ENCODE peak calls at places on chromosomes 12 and 14, in six cellular contexts. M, V, F, E, U and T are unnamed samples.

GRCh38 chr12:34371050-34371449 is 348.8 kb downstream of the ALG10 start:
- DNase-seq in M (no peak), V (no peak), F (no peak), E (no peak), U (no peak), T (no peak)

GRCh38 chr14:60684203-60684602 is 34.9 kb upstream of the SIX1 start:
- DNase-seq in M (no peak), V (no peak), F (no peak), E (no peak), U (no peak), T (no peak)

GRCh38 chr12:43964966-43965365 is 129.1 kb downstream of the TMEM117 start:
- DNase-seq in M (no peak), V (no peak), F (no peak), E (no peak), U (no peak), T (no peak)

GRCh38 chr14:69877492-69877891 is 1.7 kb upstream of the SMOC1 start:
- DNase-seq in M (no peak), V (peak; percentile 66), F (no peak), E (no peak), U (no peak), T (no peak)

GRCh38 chr14:94769413-94770250 is at the start of gene GSC:
- DNase-seq in M (peak; percentile 26), V (peak; percentile 34), F (no peak), E (no peak), U (peak; percentile 14), T (peak; percentile 10)

GRCh38 chr12:60489071-60489470 is 893.2 kb downstream of the SLC16A7 start:
- DNase-seq in M (no peak), V (no peak), F (no peak), E (no peak), U (peak; percentile 4), T (no peak)

GRCh38 chr12:54629925-54630324 is 4.8 kb downstream of the LACRT start:
- DNase-seq in M (no peak), V (no peak), F (no peak), E (no peak), U (no peak), T (no peak)

GRCh38 chr12:12903642-12904609 is 12.6 kb downstream of the GPRC5A start:
- DNase-seq in M (no peak), V (no peak), F (no peak), E (no peak), U (no peak), T (no peak)

GRCh38 chr12:63151898-63152700 is 1.1 kb upstream of the AVPR1A start:
- DNase-seq in M (peak; percentile 20), V (peak; percentile 34), F (no peak), E (peak; percentile 14), U (peak; percentile 22), T (peak; percentile 13)

GRCh38 chr14:54669759-54670630 is 103.1 kb downstream of the SAMD4A start:
- DNase-seq in M (no peak), V (no peak), F (no peak), E (no peak), U (peak; percentile 76), T (no peak)

GRCh38 chr12:124940393-124941169 is 26.1 kb upstream of the UBC start:
- DNase-seq in M (peak; percentile 91), V (no peak), F (peak; percentile 91), E (no peak), U (peak; percentile 92), T (peak; percentile 79)

GRCh38 chr14:95200404-95200803 is 43.1 kb upstream of the DICER1 start:
- DNase-seq in M (no peak), V (no peak), F (peak; percentile 83), E (no peak), U (no peak), T (no peak)

GRCh38 chr14:69547701-69548348 is 26.8 kb downstream of the CCDC177 start:
- DNase-seq in M (no peak), V (no peak), F (no peak), E (peak; percentile 62), U (no peak), T (no peak)